ENCODE peak calls at places on chromosomes 3 and 15, in five cellular contexts. S, I, Z, Q and U are unnamed samples.

GRCh38 chr3:134294302-134294925 is 43.8 kb upstream of the RYK start:
- DNase-seq in S (no peak), I (no peak), Z (no peak), Q (no peak), U (no peak)

GRCh38 chr3:12286927-12287726 is 1.7 kb upstream of the PPARG start:
- DNase-seq in S (no peak), I (no peak), Z (peak; percentile 25), Q (peak; percentile 55), U (no peak)

GRCh38 chr3:194328080-194328571 is 23.0 kb downstream of the CPN2 start:
- DNase-seq in S (no peak), I (no peak), Z (no peak), Q (no peak), U (no peak)

GRCh38 chr15:23497710-23498111 is 50.7 kb upstream of the GOLGA6L2 start:
- DNase-seq in S (no peak), I (no peak), Z (peak; percentile 16), Q (no peak), U (no peak)

GRCh38 chr15:40754574-40754882 is 526 bp downstream of the RMDN3 start:
- DNase-seq in S (no peak), I (peak; percentile 25), Z (no peak), Q (no peak), U (no peak)

GRCh38 chr3:117019082-117019713 is 309.6 kb downstream of the TUSC7 start:
- DNase-seq in S (peak; percentile 43), I (peak; percentile 67), Z (peak; percentile 65), Q (peak; percentile 62), U (peak; percentile 7)

GRCh38 chr15:52532427-52532826 is 3.7 kb upstream of the MYO5A start:
- DNase-seq in S (no peak), I (no peak), Z (no peak), Q (no peak), U (no peak)

GRCh38 chr3:196111939-196112386 is 30.1 kb upstream of the TFRC start:
- DNase-seq in S (no peak), I (no peak), Z (no peak), Q (no peak), U (no peak)

GRCh38 chr15:42065478-42065877 is 28.9 kb downstream of the PLA2G4D start:
- DNase-seq in S (no peak), I (no peak), Z (no peak), Q (no peak), U (no peak)

GRCh38 chr15:66162286-66162685 is 91.3 kb downstream of the MEGF11 start:
- DNase-seq in S (no peak), I (no peak), Z (no peak), Q (no peak), U (no peak)

GRCh38 chr3:14223595-14223994 is 45.0 kb downstream of the LSM3 start:
- DNase-seq in S (no peak), I (no peak), Z (no peak), Q (no peak), U (no peak)

DNA sequence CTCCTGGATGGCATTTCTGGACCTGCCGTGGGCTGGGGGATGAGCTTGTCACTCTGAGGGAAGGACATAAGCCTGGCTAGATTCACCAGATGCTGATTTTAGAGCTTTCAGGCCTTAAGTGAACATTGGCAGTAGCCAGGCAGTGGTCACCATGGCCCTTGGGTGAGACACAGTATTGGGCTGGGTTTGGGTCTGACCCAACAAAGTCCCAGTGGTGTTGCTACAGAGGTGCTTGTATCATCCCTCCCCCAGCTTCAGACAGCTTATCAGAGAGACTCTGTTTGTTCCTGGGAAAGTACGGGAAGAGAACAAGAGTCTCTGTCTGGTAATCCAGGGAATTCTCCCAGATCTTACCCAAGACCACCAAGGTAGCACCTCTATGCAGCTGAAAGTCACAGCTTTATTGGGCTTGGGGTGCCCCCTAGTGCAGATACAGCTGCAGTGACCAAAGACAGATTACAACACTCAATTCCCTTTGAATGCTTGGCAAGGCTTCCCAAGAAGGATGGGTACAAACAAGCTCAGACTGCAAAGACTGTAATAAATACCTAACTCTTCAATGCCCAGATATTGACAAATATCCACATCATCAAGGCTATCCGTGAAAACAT is 9.8 kb upstream of the RUVBL1 start:
- DNase-seq in S (no peak), I (peak; percentile 76), Z (peak; percentile 54), Q (no peak), U (no peak)
- TF ChIP-seq CTCF in S (no peak), I (peak; percentile 67), Z (peak; percentile 17), Q (no peak), U (peak; percentile 37)

GRCh38 chr3:72042397-72043211 is 257.7 kb upstream of the PROK2 start:
- DNase-seq in S (no peak), I (no peak), Z (no peak), Q (no peak), U (no peak)

GRCh38 chr3:72039677-72040076 is 254.7 kb upstream of the PROK2 start:
- DNase-seq in S (no peak), I (no peak), Z (no peak), Q (no peak), U (no peak)

GRCh38 chr3:72041531-72041930 is 256.6 kb upstream of the PROK2 start:
- DNase-seq in S (no peak), I (no peak), Z (no peak), Q (no peak), U (no peak)

GRCh38 chr3:72044231-72044935 is 259.4 kb upstream of the PROK2 start:
- DNase-seq in S (no peak), I (no peak), Z (peak; percentile 7), Q (no peak), U (no peak)

GRCh38 chr3:72043212-72044133 is 258.5 kb upstream of the PROK2 start:
- DNase-seq in S (no peak), I (no peak), Z (no peak), Q (no peak), U (no peak)
- TF ChIP-seq CTCF in S (no peak), I (no peak), Z (no peak), Q (no peak), U (no peak)

GRCh38 chr3:172370434-172370833 is 77.8 kb downstream of the GHSR start:
- DNase-seq in S (no peak), I (no peak), Z (no peak), Q (no peak), U (no peak)
- TF ChIP-seq CTCF in S (no peak), I (no peak), Z (no peak), Q (no peak), U (no peak)

DNA sequence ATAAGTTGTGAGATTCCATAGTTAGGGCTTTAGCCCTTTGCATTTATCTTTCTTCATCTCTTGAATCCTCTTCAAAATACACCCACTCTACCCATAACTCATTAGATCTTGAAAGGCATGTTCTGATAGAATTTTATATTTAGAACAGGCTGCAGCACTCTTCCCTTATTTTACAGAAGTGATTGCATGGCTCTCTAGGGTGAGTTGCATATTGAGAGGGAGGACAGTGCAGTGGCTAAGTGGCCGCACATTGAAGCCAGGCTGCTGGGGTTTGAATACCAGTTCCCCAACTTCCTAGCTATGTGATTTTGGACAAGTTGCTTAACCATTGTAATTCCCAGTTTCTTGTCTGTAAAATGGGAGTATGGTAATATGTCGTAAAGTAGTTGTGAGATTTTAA is 2.5 kb downstream of the CD86 start:
- DNase-seq in S (no peak), I (no peak), Z (no peak), Q (no peak), U (no peak)
- TF ChIP-seq CTCF in S (no peak), I (no peak), Z (no peak), Q (no peak), U (no peak)